ENCODE peak calls at places on chromosome 17, in four cellular contexts. C, Y, Z and S are unnamed samples.

GRCh38 chr17:80962356-80963329 is 29.0 kb upstream of the CHMP6 start:
- DNase-seq in C (no peak), Y (no peak), Z (no peak), S (no peak)

GRCh38 chr17:40922239-40922638 is 15.2 kb downstream of the KRT23 start:
- DNase-seq in C (no peak), Y (peak), Z (peak), S (no peak)

GRCh38 chr17:35614835-35615234 is 27.7 kb downstream of the AP2B1 start:
- DNase-seq in C (no peak), Y (no peak), Z (no peak), S (no peak)

GRCh38 chr17:66676421-66676820 is 158.5 kb upstream of the CACNG5 start:
- DNase-seq in C (no peak), Y (peak), Z (peak), S (peak)

GRCh38 chr17:79781691-79782575 is 4.0 kb downstream of the CBX2 start:
- DNase-seq in C (no peak), Y (no peak), Z (no peak), S (no peak)

GRCh38 chr17:43768382-43768781 is 9.8 kb upstream of the SOST start:
- DNase-seq in C (no peak), Y (no peak), Z (no peak), S (no peak)

GRCh38 chr17:77282524-77283515 is 142.1 kb downstream of the SEC14L1 start:
- DNase-seq in C (no peak), Y (no peak), Z (peak), S (no peak)

GRCh38 chr17:2611627-2612026 is 18.2 kb downstream of the PAFAH1B1 start:
- DNase-seq in C (no peak), Y (no peak), Z (no peak), S (no peak)

GRCh38 chr17:14882131-14882530 is 383.0 kb downstream of the PMP22 start:
- DNase-seq in C (no peak), Y (no peak), Z (no peak), S (no peak)

GRCh38 chr17:36884495-36885160 is 52.6 kb upstream of the LHX1 start:
- DNase-seq in C (no peak), Y (no peak), Z (no peak), S (no peak)

GRCh38 chr17:32876414-32877163 is at the start of gene MYO1D:
- DNase-seq in C (no peak), Y (peak), Z (peak), S (no peak)

GRCh38 chr17:42798383-42799380 is at the start of the genes CNTD1 and COA3:
- DNase-seq in C (peak), Y (peak), Z (peak), S (peak)

GRCh38 chr17:7803981-7804380 is 30.0 kb upstream of the KDM6B start:
- DNase-seq in C (no peak), Y (peak), Z (peak), S (peak)

GRCh38 chr17:63531022-63531965 is 8.1 kb downstream of the KCNH6 start:
- DNase-seq in C (no peak), Y (no peak), Z (no peak), S (no peak)

GRCh38 chr17:64401941-64402340 is 11.3 kb upstream of the PECAM1 start:
- DNase-seq in C (no peak), Y (no peak), Z (no peak), S (no peak)

GRCh38 chr17:76738468-76738850 is 540 bp downstream of the MFSD11 start:
- DNase-seq in C (no peak), Y (no peak), Z (no peak), S (no peak)

GRCh38 chr17:18203308-18203707 is 19.7 kb downstream of the ALKBH5 start:
- DNase-seq in C (no peak), Y (no peak), Z (peak), S (no peak)

GRCh38 chr17:42276609-42277341 is 584 bp upstream of the STAT5B start:
- DNase-seq in C (peak), Y (peak), Z (peak), S (no peak)

GRCh38 chr17:13601776-13602551 is at the start of gene HS3ST3A1:
- DNase-seq in C (peak), Y (peak), Z (no peak), S (no peak)

GRCh38 chr17:73786286-73786743 is 142.1 kb upstream of the SDK2 start:
- DNase-seq in C (no peak), Y (peak), Z (no peak), S (no peak)
- TF ChIP-seq CTCF in C (no peak), Y (no peak), Z (no peak), S (no peak)

GRCh38 chr17:49132699-49133364 is at the start of gene B4GALNT2:
- DNase-seq in C (peak), Y (no peak), Z (peak), S (no peak)
- TF ChIP-seq CTCF in C (no peak), Y (no peak), Z (no peak), S (no peak)

GRCh38 chr17:29242790-29243189 is 3.9 kb upstream of the CRYBA1 start:
- DNase-seq in C (no peak), Y (no peak), Z (no peak), S (no peak)
- TF ChIP-seq CTCF in C (no peak), Y (no peak), Z (no peak), S (no peak)

GRCh38 chr17:48163809-48164208 is 56.2 kb downstream of the SNX11 start:
- DNase-seq in C (no peak), Y (no peak), Z (no peak), S (no peak)
- TF ChIP-seq CTCF in C (no peak), Y (no peak), Z (no peak), S (peak)

GRCh38 chr17:50148226-50149098 is 2.0 kb downstream of the PPP1R9B start:
- DNase-seq in C (peak), Y (peak), Z (peak), S (no peak)
- TF ChIP-seq CTCF in C (no peak), Y (peak), Z (peak), S (no peak)